ENCODE peak calls at places on chromosomes 3 and 15, in five cellular contexts. Z is HL-60; G is CD8-positive, alpha-beta memory T cell; M is heart right ventricle; H is tibial nerve. L is an unnamed sample.
A peak's percentile ranks its signal among the peaks of the same experiment; 100 is the strongest.

GRCh38 chr3:66396888-66397287 is 103.9 kb downstream of the LRIG1 start:
- DNase-seq in M (no peak), Z (no peak), H (no peak), G (no peak), L (no peak)

GRCh38 chr3:151660890-151661289 is 72.8 kb upstream of the AADACL2 start:
- DNase-seq in G (no peak), H (no peak), Z (no peak), M (no peak), L (no peak)

GRCh38 chr3:32440481-32441350 is 49.1 kb downstream of the CMTM7 start:
- DNase-seq in Z (no peak), M (no peak), G (no peak), H (no peak), L (no peak)

GRCh38 chr3:97901327-97902295 is 70.6 kb downstream of the RIOX2 start:
- DNase-seq in H (no peak), Z (no peak), M (peak; percentile 22), G (no peak), L (no peak)

GRCh38 chr15:101175396-101175795 is 76.5 kb downstream of the CHSY1 start:
- DNase-seq in Z (peak; percentile 82), G (no peak), M (no peak), H (no peak), L (no peak)

GRCh38 chr15:88897456-88898194 is 2.3 kb upstream of the HAPLN3 start:
- DNase-seq in G (peak; percentile 72), M (peak; percentile 91), H (peak; percentile 79), Z (peak; percentile 63), L (peak; percentile 39)

GRCh38 chr3:63948995-63949394 is 36.8 kb upstream of the SCAANT1 start:
- DNase-seq in H (no peak), Z (no peak), M (no peak), G (no peak), L (no peak)

GRCh38 chr3:141797167-141797773 is 34.1 kb downstream of the GRK7 start:
- DNase-seq in G (peak; percentile 39), Z (peak; percentile 52), M (peak; percentile 81), H (no peak), L (no peak)

GRCh38 chr3:12379640-12380407 is 91.0 kb downstream of the PPARG start:
- DNase-seq in Z (no peak), G (no peak), H (no peak), M (no peak), L (no peak)

GRCh38 chr3:145953316-145953715 is 207.7 kb downstream of the PLOD2 start:
- DNase-seq in M (no peak), Z (no peak), H (no peak), G (no peak), L (no peak)

GRCh38 chr3:40043444-40043755 is 234.0 kb downstream of the MYRIP start:
- DNase-seq in M (no peak), Z (no peak), G (no peak), H (no peak), L (no peak)

GRCh38 chr3:190366145-190366544 is 21.8 kb upstream of the CLDN16 start:
- DNase-seq in G (no peak), M (no peak), Z (no peak), H (no peak), L (no peak)

GRCh38 chr3:97102641-97103040 is 288.2 kb downstream of the EPHA6 start:
- DNase-seq in G (no peak), Z (no peak), H (no peak), M (no peak), L (no peak)

GRCh38 chr3:99084825-99085224 is 183.3 kb upstream of the DCBLD2 start:
- DNase-seq in H (no peak), M (no peak), Z (no peak), G (no peak), L (no peak)

GRCh38 chr3:128218858-128219257 is 65.6 kb downstream of the EEFSEC start:
- DNase-seq in M (no peak), G (no peak), H (no peak), Z (no peak), L (no peak)

GRCh38 chr3:128280466-128281455 is 127.5 kb downstream of the EEFSEC start:
- DNase-seq in H (no peak), Z (no peak), M (no peak), G (no peak), L (no peak)

GRCh38 chr3:78430741-78431140 is 1337.1 kb downstream of the ROBO1 start:
- DNase-seq in Z (no peak), H (no peak), G (no peak), M (no peak), L (no peak)

DNA sequence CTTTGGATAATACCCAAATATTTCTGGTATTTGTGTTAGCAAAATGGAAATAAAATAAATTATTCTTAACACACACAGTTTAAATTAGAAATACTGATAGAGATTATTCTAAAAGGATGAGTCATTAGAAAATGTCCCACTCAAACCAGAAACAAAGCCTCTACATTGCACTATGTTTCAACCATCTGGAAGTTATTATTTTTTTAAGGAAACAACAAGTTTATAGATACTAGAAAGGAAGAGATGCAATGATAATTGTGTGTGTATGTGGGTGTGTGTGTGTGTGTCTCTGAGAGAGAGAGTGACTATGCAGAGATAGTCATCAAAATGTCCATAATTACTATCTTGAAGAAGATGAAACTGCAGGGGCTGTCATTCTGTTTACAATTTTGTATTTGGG is 1340.5 kb downstream of the ROBO1 start:
- DNase-seq in M (no peak), H (no peak), G (no peak), Z (no peak), L (no peak)
- H3K27ac ChIP-seq in M (no peak overlapping the region), H (no peak overlapping the region), G (no peak overlapping the region), Z (no peak overlapping the region), L (no peak overlapping the region)

DNA sequence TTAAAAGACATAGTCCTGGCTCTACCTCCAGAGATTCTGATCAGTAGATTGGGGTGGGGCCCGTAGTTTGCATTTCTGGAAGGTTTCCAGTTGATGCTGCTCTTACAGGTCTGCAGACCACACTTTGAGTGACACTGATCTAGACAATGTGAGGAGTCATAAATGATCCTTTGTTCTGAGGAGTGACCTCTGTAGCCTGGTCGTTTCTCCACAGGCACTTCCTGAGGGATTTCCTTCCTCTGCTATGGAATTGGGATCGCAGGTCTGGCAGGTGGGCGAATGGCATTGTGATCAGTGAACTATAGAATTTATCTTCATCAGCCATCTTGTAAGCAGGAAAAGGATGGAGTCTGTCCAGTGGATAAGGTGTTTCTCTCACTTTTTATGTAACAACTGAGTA is 5.5 kb downstream of the GFM1 start:
- DNase-seq in M (peak; percentile 10), H (no peak), G (no peak), Z (no peak), L (no peak)
- H3K27ac ChIP-seq in M (no peak overlapping the region), H (no peak overlapping the region), G (no peak overlapping the region), Z (no peak overlapping the region), L (no peak overlapping the region)

GRCh38 chr15:41921167-41921566 is 27.3 kb upstream of the SPTBN5 start:
- DNase-seq in G (no peak), Z (no peak), H (no peak), M (no peak), L (no peak)

GRCh38 chr15:41917767-41918430 is 24.0 kb upstream of the SPTBN5 start:
- DNase-seq in H (no peak), M (peak; percentile 47), G (no peak), Z (no peak), L (no peak)

GRCh38 chr15:41919201-41919820 is 25.5 kb upstream of the SPTBN5 start:
- DNase-seq in H (no peak), M (peak; percentile 45), Z (no peak), G (no peak), L (no peak)

GRCh38 chr15:41918506-41919126 is 24.8 kb upstream of the SPTBN5 start:
- DNase-seq in M (no peak), G (no peak), H (no peak), Z (no peak), L (no peak)

DNA sequence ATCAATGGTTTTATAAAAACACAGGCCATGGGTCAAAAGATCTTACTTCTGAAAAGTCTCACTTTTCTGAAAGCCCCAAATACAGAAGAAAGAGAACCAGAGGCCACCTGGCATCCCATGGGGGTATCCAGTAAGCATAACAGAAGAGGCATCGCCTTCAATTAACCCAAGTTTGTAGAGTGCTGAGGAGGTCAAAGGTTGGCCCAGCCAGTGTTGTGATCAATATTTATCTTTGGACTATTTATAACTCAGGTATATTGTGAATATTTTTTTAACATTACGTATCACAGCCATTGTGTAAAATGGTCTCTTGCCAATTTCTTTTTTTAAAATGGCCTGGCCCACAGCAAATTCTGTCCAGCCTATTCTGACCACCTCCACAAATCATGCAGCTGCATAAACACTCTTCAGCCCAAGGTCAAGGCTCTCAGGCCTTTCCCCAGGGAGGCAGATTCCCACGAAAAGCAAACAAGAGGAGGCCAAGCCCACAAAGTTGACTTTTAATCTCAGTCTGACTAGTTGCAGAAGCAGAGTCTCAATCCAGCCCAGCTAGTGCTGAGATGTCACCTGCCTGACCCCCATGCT is 26.2 kb upstream of the SPTBN5 start:
- DNase-seq in G (no peak), M (peak; percentile 88), Z (no peak), H (peak; percentile 52), L (no peak)
- H3K27ac ChIP-seq in G (no peak overlapping the region), M (peak overlapping the region; percentile 85), Z (no peak overlapping the region), H (no peak overlapping the region), L (no peak overlapping the region)

GRCh38 chr3:8741581-8742355 is 8.2 kb downstream of the CAV3 start:
- DNase-seq in M (peak; percentile 58), G (no peak), H (no peak), Z (no peak), L (no peak)
- H3K27ac ChIP-seq in M (peak overlapping the region; percentile 24), G (no peak overlapping the region), H (no peak overlapping the region), Z (no peak overlapping the region), L (no peak overlapping the region)

GRCh38 chr3:42472555-42472954 is 29.9 kb upstream of the VIPR1 start:
- DNase-seq in H (no peak), M (no peak), G (no peak), Z (no peak), L (no peak)
- H3K27ac ChIP-seq in H (no peak overlapping the region), M (no peak overlapping the region), G (no peak overlapping the region), Z (no peak overlapping the region), L (no peak overlapping the region)

GRCh38 chr3:29064085-29064484 is 216.8 kb upstream of the RBMS3 start:
- DNase-seq in M (no peak), H (no peak), G (no peak), Z (no peak), L (no peak)

GRCh38 chr3:29067014-29067413 is 213.9 kb upstream of the RBMS3 start:
- DNase-seq in M (no peak), Z (no peak), H (no peak), G (no peak), L (no peak)

GRCh38 chr3:29071077-29071634 is 209.7 kb upstream of the RBMS3 start:
- DNase-seq in Z (no peak), M (no peak), G (no peak), H (no peak), L (no peak)

GRCh38 chr3:29065211-29065785 is 215.6 kb upstream of the RBMS3 start:
- DNase-seq in Z (no peak), M (peak; percentile 60), H (peak; percentile 14), G (no peak), L (peak; percentile 7)
- H3K27ac ChIP-seq in Z (no peak overlapping the region), M (no peak overlapping the region), H (no peak overlapping the region), G (no peak overlapping the region), L (no peak overlapping the region)

GRCh38 chr15:62462721-62463120 is 297.6 kb upstream of the C2CD4B start:
- DNase-seq in Z (no peak), G (no peak), H (no peak), M (no peak), L (no peak)

GRCh38 chr15:62469478-62469873 is 304.4 kb upstream of the C2CD4B start:
- DNase-seq in M (no peak), Z (no peak), G (no peak), H (no peak), L (no peak)

GRCh38 chr15:62462268-62462667 is 297.2 kb upstream of the C2CD4B start:
- DNase-seq in G (no peak), M (peak; percentile 33), H (no peak), Z (no peak), L (no peak)

GRCh38 chr15:62464705-62465104 is 299.6 kb upstream of the C2CD4B start:
- DNase-seq in G (no peak), M (no peak), Z (no peak), H (no peak), L (no peak)

GRCh38 chr15:62465173-62465572 is 300.1 kb upstream of the C2CD4B start:
- DNase-seq in H (no peak), G (no peak), Z (no peak), M (no peak), L (no peak)
- H3K27ac ChIP-seq in H (no peak overlapping the region), G (no peak overlapping the region), Z (no peak overlapping the region), M (no peak overlapping the region), L (no peak overlapping the region)